ENCODE peak calls at places on chromosomes 11 and 22, in six cellular contexts. O is tibial artery; B is CD8-positive, alpha-beta T cell; V is cardiac muscle cell; J is AG04450; Y is sigmoid colon. R is an unnamed sample.

GRCh38 chr11:44286268-44286880 is 23.6 kb downstream of the ALX4 start:
- DNase-seq in Y (no peak), V (peak; percentile 77), O (no peak), B (peak; percentile 41), J (no peak), R (no peak)

GRCh38 chr22:21650823-21651520 is 8.9 kb downstream of the SDF2L1 start:
- DNase-seq in J (no peak), V (no peak), B (no peak), O (no peak), Y (no peak), R (no peak)

GRCh38 chr22:26648011-26648497 is 9.3 kb upstream of the MIAT start:
- DNase-seq in Y (no peak), B (peak; percentile 59), J (no peak), V (no peak), O (no peak), R (no peak)

GRCh38 chr11:35116762-35117588 is 22.0 kb upstream of the CD44 start:
- DNase-seq in B (no peak), J (peak; percentile 54), O (no peak), V (peak; percentile 50), Y (no peak), R (no peak)

GRCh38 chr11:38169286-38169685 is 1571.2 kb upstream of the RAG2 start:
- DNase-seq in Y (no peak), V (peak; percentile 64), O (no peak), J (no peak), B (no peak), R (no peak)

GRCh38 chr11:110866081-110866480 is 153.8 kb upstream of the ARHGAP20 start:
- DNase-seq in O (no peak), B (no peak), Y (no peak), J (no peak), V (no peak), R (no peak)

GRCh38 chr11:128039140-128040021 is 548.0 kb downstream of the ETS1 start:
- DNase-seq in V (peak; percentile 90), Y (no peak), J (no peak), B (peak; percentile 85), O (peak; percentile 86), R (peak; percentile 81)

GRCh38 chr22:39937881-39938280 is 22.3 kb upstream of the TMA7B start:
- DNase-seq in B (peak; percentile 71), J (no peak), O (no peak), V (no peak), Y (no peak), R (no peak)

GRCh38 chr22:25048659-25049657 is 96.4 kb downstream of the KIAA1671 start:
- DNase-seq in O (peak; percentile 51), Y (no peak), J (no peak), V (peak; percentile 73), B (peak; percentile 70), R (peak; percentile 75)

GRCh38 chr22:42174062-42174461 is 43.5 kb upstream of the CYP2D6 start:
- DNase-seq in J (peak; percentile 20), O (no peak), B (no peak), V (no peak), Y (no peak), R (no peak)

DNA sequence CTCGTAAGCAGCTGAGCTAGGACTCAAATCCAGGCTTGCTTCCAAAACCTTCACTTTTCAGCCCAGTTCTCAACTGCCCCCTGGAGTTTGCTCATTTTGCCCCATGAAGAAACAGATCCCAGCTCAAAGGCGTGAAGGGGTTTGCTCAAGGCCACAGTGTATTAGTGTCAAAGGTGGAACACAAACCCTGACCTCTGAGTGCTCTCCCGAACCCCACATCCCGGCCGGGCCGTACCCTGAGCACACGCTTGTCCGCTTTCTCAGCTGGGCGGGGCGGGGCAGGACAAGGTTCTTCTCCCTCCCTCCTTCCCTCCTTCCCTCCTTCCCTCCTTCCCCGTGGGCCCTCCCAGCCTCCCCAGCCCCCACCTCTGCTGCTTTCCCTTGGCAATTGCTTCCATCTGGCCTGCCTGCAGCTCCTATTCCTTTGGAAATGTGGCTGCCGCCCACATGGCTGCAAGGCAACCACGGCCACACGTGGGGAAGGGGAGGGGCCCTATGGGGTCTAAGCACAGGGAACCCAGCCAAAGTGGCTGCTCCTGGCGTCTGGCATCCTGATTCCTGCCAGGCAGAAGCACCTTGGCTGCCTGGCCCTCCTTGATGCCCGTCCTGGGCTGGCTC is 4.1 kb downstream of the ST3GAL4 start:
- DNase-seq in J (no peak), V (peak; percentile 86), B (no peak), O (peak; percentile 74), Y (peak; percentile 92), R (peak; percentile 76)
- H3K27ac ChIP-seq in J (no peak overlapping the region), V (no peak overlapping the region), B (no peak overlapping the region), O (peak overlapping the region; percentile 85), Y (peak overlapping the region; percentile 88), R (peak overlapping the region; percentile 1)

DNA sequence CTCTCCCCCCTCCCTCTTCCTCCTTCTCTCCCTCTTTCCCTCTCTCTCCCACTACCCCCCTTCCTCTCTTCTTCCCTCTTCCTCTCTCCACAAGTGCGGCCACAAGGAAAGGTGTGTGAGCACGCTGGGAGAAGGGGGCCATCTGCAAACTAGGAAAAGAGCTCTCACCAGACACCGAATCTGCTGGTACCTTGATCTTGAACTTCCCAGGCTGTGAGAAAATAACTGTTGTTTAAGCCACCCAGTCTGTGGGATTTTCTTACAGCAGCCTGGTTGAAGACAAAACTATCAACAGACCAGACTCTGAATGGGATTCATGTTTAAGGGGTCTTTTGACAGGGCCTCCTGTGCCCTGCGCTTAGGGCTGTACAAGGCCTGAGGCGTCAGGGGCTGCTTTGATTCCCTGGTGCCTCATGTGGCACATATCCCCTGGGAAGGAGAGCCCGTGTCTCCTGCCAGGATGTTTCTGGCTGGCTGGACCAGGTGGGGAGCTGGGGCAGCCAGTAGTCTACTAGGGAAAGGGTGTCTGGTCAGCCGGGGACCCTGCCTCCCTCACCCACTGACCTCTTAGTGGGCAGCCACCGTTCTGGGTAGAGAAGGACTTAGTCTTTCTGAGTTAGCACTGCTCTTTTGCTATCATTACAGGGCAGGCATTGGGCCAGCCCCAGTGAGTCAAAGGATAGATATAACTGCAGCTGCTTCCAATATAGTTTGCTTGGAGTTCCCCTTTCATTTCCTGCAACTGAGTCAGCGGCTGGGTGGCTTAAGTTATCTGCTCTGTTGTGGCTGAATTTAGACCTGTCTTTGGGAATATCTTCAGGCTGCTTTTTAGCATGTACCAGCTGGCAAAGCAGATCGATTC is 6.2 kb downstream of the PANX1 start:
- DNase-seq in J (peak; percentile 80), Y (peak; percentile 87), O (peak; percentile 93), B (no peak), V (peak; percentile 89), R (no peak)
- H3K27ac ChIP-seq in J (peak overlapping the region; percentile 98), Y (peak overlapping the region; percentile 68), O (peak overlapping the region; percentile 80), B (no peak overlapping the region), V (no peak overlapping the region), R (peak overlapping the region; percentile 47)

GRCh38 chr11:68303982-68304780 is 8.2 kb upstream of the LRP5 start:
- DNase-seq in B (no peak), J (no peak), Y (no peak), V (no peak), O (no peak), R (no peak)

GRCh38 chr11:68306636-68307035 is 5.8 kb upstream of the LRP5 start:
- DNase-seq in Y (no peak), B (no peak), V (no peak), O (no peak), J (no peak), R (no peak)

GRCh38 chr11:68300076-68300830 is 12.1 kb upstream of the LRP5 start:
- DNase-seq in B (no peak), J (no peak), Y (no peak), V (no peak), O (no peak), R (no peak)

GRCh38 chr11:68302256-68303054 is 9.9 kb upstream of the LRP5 start:
- DNase-seq in Y (no peak), V (peak; percentile 20), O (no peak), B (no peak), J (no peak), R (no peak)

GRCh38 chr11:68303083-68303482 is 9.3 kb upstream of the LRP5 start:
- DNase-seq in B (no peak), Y (no peak), O (no peak), J (no peak), V (no peak), R (no peak)
- H3K27ac ChIP-seq in B (no peak overlapping the region), Y (no peak overlapping the region), O (no peak overlapping the region), J (no peak overlapping the region), V (no peak overlapping the region), R (no peak overlapping the region)

DNA sequence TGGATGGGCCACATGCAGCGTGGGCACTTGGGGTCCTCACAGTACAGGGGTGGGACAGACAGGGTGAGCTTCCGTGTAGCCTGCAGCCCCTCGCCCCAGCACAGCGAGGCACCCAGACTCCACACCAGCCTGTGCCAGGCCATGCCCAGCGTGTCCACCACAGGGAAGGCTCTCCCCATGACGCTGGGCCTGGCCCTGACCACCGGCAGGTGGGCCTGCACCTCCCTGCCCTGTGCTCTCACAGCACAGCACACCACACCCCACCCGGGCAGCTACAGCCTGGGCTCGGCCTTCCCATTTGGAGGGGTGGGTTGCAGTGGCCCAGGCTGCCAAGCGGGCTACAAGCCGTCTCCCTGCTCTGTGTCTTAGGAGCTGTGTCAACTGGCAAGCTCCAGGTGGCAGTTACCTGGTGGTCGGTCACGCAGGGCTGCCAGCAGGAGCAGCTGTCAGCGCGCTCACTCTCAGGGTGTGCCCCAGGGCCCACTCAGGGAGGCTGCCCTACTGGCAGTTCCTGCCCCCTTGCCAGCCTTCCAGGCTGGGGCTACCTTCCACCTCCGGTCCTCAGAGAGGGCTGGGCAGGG is 4.6 kb downstream of the MOB2 start:
- DNase-seq in J (no peak), V (no peak), O (peak; percentile 20), B (no peak), Y (peak; percentile 62), R (peak; percentile 60)
- H3K27ac ChIP-seq in J (no peak overlapping the region), V (no peak overlapping the region), O (peak overlapping the region; percentile 94), B (no peak overlapping the region), Y (peak overlapping the region; percentile 92), R (peak overlapping the region; percentile 24)

GRCh38 chr11:12016246-12016645 is 7.8 kb upstream of the DKK3 start:
- DNase-seq in B (no peak), Y (no peak), O (no peak), J (no peak), V (no peak), R (no peak)
- H3K27ac ChIP-seq in B (no peak overlapping the region), Y (no peak overlapping the region), O (no peak overlapping the region), J (no peak overlapping the region), V (no peak overlapping the region), R (no peak overlapping the region)

GRCh38 chr11:4637662-4638047 is 378 bp downstream of the OR51D1 start:
- DNase-seq in O (no peak), J (no peak), V (no peak), Y (no peak), B (no peak), R (no peak)
- H3K27ac ChIP-seq in O (no peak overlapping the region), J (no peak overlapping the region), V (no peak overlapping the region), Y (no peak overlapping the region), B (no peak overlapping the region), R (no peak overlapping the region)

R was measured in upper lobe of right lung.